ENCODE peak calls at places on chromosomes 13 and 19, in five cellular contexts. L is bronchial epithelial cell, K is A549, W is tibial artery, I is astrocyte of the spinal cord. E is an unnamed sample.

GRCh38 chr13:28719656-28720055 is 886 bp upstream of the SLC46A3 start:
- DNase-seq in W (no peak), K (no peak), L (peak; percentile 32), I (peak; percentile 68), E (peak; percentile 88)

GRCh38 chr13:21542563-21542962 is 61.4 kb downstream of the MICU2 start:
- DNase-seq in K (no peak), W (no peak), I (peak; percentile 22), L (no peak), E (peak; percentile 46)

GRCh38 chr13:90594694-90595093 is 752.8 kb upstream of the MIR17HG start:
- DNase-seq in I (peak; percentile 33), L (peak; percentile 96), W (no peak), K (no peak), E (peak; percentile 71)

GRCh38 chr19:4380254-4380727 is 20.1 kb downstream of the SH3GL1 start:
- DNase-seq in W (no peak), I (no peak), L (peak; percentile 63), K (no peak), E (no peak)

GRCh38 chr19:42469311-42470239 is 26.8 kb upstream of the CXCL17 start:
- DNase-seq in K (no peak), I (no peak), W (no peak), L (no peak), E (no peak)

GRCh38 chr19:37975071-37975470 is 68.1 kb downstream of the SIPA1L3 start:
- DNase-seq in W (no peak), I (no peak), K (no peak), L (no peak), E (no peak)

GRCh38 chr19:28847468-28847867 is 365.5 kb downstream of the UQCRFS1 start:
- DNase-seq in W (no peak), I (no peak), K (no peak), L (no peak), E (peak; percentile 80)

GRCh38 chr13:101397742-101398141 is 18.6 kb downstream of the NALCN start:
- DNase-seq in L (peak; percentile 64), I (peak; percentile 80), K (no peak), W (no peak), E (peak; percentile 55)

GRCh38 chr13:56020425-56020824 is 1120.3 kb upstream of the PRR20A start:
- DNase-seq in I (no peak), W (no peak), K (no peak), L (no peak), E (no peak)

GRCh38 chr13:79541426-79542049 is 60.6 kb downstream of the NDFIP2 start:
- DNase-seq in L (peak; percentile 74), I (peak; percentile 81), W (no peak), K (peak; percentile 9), E (peak; percentile 85)

GRCh38 chr13:108426893-108427292 is 157.4 kb downstream of the TNFSF13B start:
- DNase-seq in K (no peak), I (peak; percentile 16), L (no peak), W (no peak), E (peak; percentile 70)

GRCh38 chr13:30463820-30464495 is 1.8 kb downstream of the HMGB1 start:
- DNase-seq in K (no peak), I (peak; percentile 68), W (peak; percentile 50), L (peak; percentile 53), E (peak; percentile 71)

GRCh38 chr13:48750588-48751383 is 97.1 kb downstream of the CYSLTR2 start:
- DNase-seq in I (peak; percentile 47), L (no peak), K (no peak), W (peak; percentile 66), E (peak; percentile 92)
- TF ChIP-seq CTCF in I (no peak), L (no peak), K (no peak), W (peak; percentile 14), E (peak; percentile 57)

DNA sequence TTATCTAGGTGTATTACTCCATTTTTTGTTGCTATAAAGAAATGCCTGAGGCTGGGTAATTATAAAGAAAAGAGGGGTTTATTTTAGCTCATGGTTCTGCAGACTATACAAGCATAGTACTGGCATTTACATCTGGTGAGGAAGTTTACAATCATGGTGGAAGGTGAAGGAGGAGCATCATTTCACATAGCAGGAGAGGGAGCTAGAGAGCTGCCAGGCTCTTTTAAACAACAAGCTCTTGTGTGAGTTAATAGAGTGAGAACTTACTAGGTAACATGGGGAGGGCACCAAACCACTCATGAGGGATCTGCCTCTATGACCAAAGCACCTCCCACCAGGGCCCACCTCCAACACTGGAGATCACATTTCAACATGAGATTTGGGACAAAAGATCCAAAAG is 221.7 kb upstream of the GPC6 start:
- DNase-seq in L (peak; percentile 20), K (no peak), W (no peak), I (no peak), E (peak; percentile 49)
- TF ChIP-seq CTCF in L (peak; percentile 35), K (no peak), W (no peak), I (peak; percentile 29), E (peak; percentile 42)

GRCh38 chr19:5684694-5685430 is 4.0 kb downstream of the HSD11B1L start:
- DNase-seq in W (no peak), I (no peak), K (no peak), L (no peak), E (no peak)

GRCh38 chr19:5686647-5687359 is 3.3 kb upstream of the RPL36 start:
- DNase-seq in K (peak; percentile 74), W (peak; percentile 97), I (peak; percentile 91), L (peak; percentile 77), E (peak; percentile 93)

GRCh38 chr19:5686326-5686646 is 3.8 kb upstream of the RPL36 start:
- DNase-seq in K (no peak), I (no peak), W (no peak), L (no peak), E (no peak)

GRCh38 chr19:5690125-5690954 is at the start of gene RPL36:
- DNase-seq in K (peak; percentile 84), L (peak; percentile 86), W (peak; percentile 96), I (peak; percentile 97), E (peak; percentile 98)

DNA sequence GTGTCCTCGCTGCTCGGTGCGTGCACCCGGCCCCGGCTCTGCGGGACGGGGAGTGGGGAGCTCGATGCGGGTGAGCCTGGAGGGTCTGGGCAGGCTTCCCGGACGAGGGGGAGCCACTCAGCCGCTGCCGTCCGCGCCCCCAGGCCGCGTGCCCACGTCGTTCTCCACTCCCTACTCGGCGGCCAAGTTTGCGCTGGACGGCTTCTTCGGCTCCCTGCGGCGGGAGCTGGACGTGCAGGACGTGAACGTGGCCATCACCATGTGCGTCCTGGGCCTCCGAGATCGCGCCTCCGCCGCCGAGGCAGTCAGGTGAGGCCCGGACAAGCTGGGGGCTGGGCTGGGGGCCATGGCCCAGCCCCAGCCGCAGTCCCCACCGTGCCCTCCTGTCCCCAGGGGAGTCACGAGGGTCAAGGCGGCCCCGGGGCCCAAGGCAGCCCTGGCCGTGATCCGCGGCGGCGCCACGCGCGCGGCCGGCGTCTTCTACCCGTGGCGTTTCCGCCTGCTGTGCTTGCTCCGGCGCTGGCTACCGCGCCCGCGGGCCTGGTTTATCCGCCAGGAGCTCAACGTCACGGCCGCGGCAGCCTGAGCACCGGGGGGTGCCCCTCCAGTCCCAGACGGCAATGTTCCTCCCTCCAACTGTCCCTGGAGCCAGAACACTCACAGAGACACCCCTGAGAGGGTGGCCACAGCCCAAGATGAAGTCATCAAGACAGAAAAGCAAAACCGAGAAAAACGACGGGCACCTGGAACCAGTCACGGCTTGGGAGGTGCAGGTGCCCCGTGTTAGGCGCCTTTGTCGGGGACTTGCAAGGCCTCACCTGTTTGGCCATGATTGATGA is 2.5 kb upstream of the RPL36 start:
- DNase-seq in L (no peak), K (no peak), W (no peak), I (no peak), E (no peak)
- TF ChIP-seq CTCF in L (no peak), K (no peak), W (no peak), I (no peak), E (no peak)

DNA sequence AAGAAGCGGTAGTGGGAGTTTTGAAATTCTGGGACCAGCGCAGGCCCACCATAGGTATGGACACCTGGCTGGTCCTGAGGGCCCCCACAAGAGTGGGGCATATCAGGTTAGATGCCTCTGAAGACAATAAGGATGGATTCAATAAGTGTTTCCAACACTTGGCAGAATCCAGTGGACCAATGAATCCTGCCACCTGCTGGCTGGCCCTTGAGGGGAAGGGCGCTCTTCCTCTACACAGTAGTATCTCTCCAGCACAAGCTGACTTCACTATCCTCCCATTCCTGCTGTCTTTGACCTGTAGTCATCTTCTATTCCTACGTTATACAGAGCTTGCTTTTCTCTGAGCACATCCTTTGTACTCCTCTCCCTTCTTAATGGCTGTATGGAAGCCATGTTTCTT is 199.7 kb upstream of the TSHZ3 start:
- DNase-seq in W (no peak), L (no peak), I (peak; percentile 19), K (no peak), E (peak; percentile 69)
- TF ChIP-seq CTCF in W (no peak), L (peak; percentile 33), I (peak; percentile 56), K (no peak), E (peak; percentile 87)

DNA sequence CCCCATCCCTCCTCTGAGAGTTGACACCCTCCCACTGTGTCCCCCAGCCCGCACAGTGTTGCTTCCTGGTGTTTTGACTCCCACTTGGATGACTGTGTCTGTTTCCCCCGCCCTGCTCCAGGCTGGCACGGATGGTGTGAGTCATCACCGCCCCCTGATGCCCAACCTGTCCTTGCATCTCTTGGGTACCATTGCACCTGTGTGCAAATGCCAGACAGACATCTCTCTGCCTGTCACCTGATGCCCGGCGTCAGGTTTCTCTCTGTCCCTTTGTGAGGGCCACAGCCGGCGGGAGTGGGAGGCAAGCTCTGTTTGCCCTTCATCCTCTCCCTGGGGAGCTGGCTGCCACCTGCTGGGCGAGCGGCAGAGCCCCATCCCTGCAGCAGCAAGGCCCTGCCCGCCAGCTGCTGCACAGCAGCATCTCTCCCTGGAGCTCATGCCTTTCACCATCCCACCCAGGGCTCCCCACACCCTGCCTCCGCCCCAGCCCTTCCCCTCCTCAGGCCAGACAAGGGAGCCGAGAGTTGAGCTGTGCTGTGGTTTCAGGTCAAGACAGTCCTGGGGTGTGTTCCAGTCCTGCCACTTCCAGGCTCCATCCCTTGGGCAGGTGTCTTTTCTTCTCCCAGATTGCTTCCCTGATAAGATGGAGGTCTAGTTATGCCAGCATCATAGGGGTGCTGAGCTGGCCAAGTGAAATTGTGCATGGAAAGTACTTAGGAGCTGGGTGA is 29.7 kb downstream of the NKPD1 start:
- DNase-seq in W (no peak), L (peak; percentile 62), I (peak; percentile 14), K (peak; percentile 54), E (peak; percentile 24)
- TF ChIP-seq CTCF in W (no peak), L (peak; percentile 65), I (peak; percentile 29), K (peak; percentile 51), E (peak; percentile 32)

DNA sequence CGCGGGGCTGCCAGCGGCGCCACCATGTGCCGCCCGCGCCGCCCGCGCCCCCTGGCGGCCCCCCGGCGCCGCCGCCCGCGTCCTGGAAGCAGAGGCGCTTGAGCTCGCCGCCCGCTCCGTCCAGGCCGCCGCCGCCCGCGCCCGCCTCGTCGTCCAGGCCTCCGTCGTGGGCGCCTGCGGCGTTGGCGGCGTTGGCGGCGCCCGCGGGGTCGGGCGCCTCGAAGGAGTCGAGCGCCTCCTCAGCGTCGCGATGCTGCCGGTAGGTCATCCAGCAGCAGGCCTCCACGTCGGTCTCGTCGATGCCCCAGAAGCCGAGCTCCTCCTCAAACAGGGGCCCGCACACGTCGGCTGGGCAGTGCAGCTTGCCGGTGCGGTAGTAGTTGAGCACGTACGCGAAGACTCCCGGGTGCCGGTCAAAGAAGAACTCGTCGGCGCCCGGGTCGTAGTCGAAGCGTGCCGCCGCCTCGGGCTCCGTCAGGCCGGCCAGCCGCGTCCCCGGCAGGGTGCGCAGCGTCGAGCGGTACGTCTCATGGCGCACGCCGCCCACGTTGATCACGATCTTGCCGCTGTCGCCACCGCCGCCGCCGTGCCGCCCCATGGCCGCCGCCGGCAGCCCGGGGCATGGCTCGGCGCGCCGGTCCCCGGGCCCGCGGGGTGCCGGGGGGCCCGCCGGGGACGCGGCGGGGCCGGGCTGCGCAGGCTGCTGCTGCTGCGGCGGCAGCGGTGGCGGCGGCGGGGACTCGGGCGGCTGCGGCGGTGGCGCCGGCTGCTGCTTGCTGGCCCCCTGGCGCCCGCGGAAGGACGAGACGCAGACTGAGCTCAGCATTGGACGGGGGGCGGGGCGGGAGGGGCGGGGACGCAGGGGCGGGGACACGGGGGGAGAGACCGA is 676 bp downstream of the KCNC3 start:
- DNase-seq in L (no peak), I (no peak), W (no peak), K (no peak), E (no peak)
- TF ChIP-seq CTCF in L (no peak), I (peak; percentile 5), W (no peak), K (peak; percentile 81), E (no peak)

GRCh38 chr19:771332-771785 is 20.4 kb downstream of the MISP start:
- DNase-seq in I (peak; percentile 35), L (peak; percentile 21), K (no peak), W (no peak), E (peak; percentile 69)
- TF ChIP-seq CTCF in I (peak; percentile 71), L (peak; percentile 62), K (peak; percentile 44), W (peak; percentile 33), E (peak; percentile 78)

E was measured in choroid plexus epithelial cell.